ENCODE peak calls at places on chromosomes 7 and 10, in four cellular contexts. D, S, U and P are unnamed samples. For H3K27me3, the result is how much of the 10 kb centered on the place peaks cover.

GRCh38 chr10:11042375-11042774 is 24.7 kb downstream of the CELF2 start:
- DNase-seq in D (peak), S (no peak), U (no peak), P (no peak)

GRCh38 chr10:49831352-49832040 is 69.4 kb upstream of the OGDHL start:
- DNase-seq in D (peak), S (no peak), U (no peak), P (peak)

GRCh38 chr7:542935-543789 is 23.5 kb upstream of the PDGFA start:
- DNase-seq in D (peak), S (no peak), U (no peak), P (peak)

GRCh38 chr10:43055991-43056567 is 20.8 kb upstream of the RET start:
- DNase-seq in D (no peak), S (no peak), U (peak), P (no peak)

GRCh38 chr7:112225006-112225405 is 18.5 kb downstream of the ZNF277 start:
- DNase-seq in D (peak), S (no peak), U (no peak), P (no peak)

GRCh38 chr7:22016547-22016946 is 70.8 kb upstream of the CDCA7L start:
- DNase-seq in D (no peak), S (no peak), U (no peak), P (no peak)

GRCh38 chr7:376306-376969 is 86.5 kb downstream of the FOXL3 start:
- DNase-seq in D (no peak), S (peak), U (no peak), P (no peak)

GRCh38 chr7:20340839-20341238 is 10.1 kb downstream of the ITGB8 start:
- DNase-seq in D (no peak), S (peak), U (no peak), P (no peak)

GRCh38 chr7:29344334-29344978 is 149.9 kb downstream of the CHN2 start:
- DNase-seq in D (no peak), S (no peak), U (no peak), P (no peak)

GRCh38 chr10:119388849-119389345 is 153.6 kb downstream of the RGS10 start:
- DNase-seq in D (no peak), S (no peak), U (no peak), P (no peak)

GRCh38 chr7:155454183-155455112 is 3.5 kb upstream of the EN2 start:
- DNase-seq in D (no peak), S (no peak), U (no peak), P (no peak)

GRCh38 chr7:93574646-93575554 is at the start of gene CALCR:
- DNase-seq in D (no peak), S (no peak), U (no peak), P (no peak)

GRCh38 chr10:3935933-3936359 is 150.9 kb upstream of the KLF6 start:
- DNase-seq in D (peak), S (no peak), U (no peak), P (no peak)

GRCh38 chr10:116138897-116139296 is 134.1 kb downstream of the GFRA1 start:
- DNase-seq in D (no peak), S (no peak), U (no peak), P (no peak)

GRCh38 chr10:79985481-79986072 is 36.7 kb upstream of the SFTPD start:
- DNase-seq in D (no peak), S (no peak), U (no peak), P (no peak)

GRCh38 chr10:78973901-78974408 is 94.8 kb upstream of the ZMIZ1 start:
- DNase-seq in D (peak), S (peak), U (no peak), P (no peak)

GRCh38 chr10:114917927-114918672 is 19.9 kb upstream of the TRUB1 start:
- DNase-seq in D (peak), S (no peak), U (no peak), P (no peak)

GRCh38 chr7:130071701-130072622 is 1.6 kb downstream of the KLHDC10 start:
- DNase-seq in D (peak), S (peak), U (peak), P (no peak)

GRCh38 chr7:33421384-33421783 is 292.0 kb downstream of the BBS9 start:
- DNase-seq in D (no peak), S (no peak), U (no peak), P (no peak)

GRCh38 chr10:51918451-51918850 is 219.1 kb upstream of the CSTF2T start:
- DNase-seq in D (no peak), S (no peak), U (no peak), P (no peak)

GRCh38 chr7:46576950-46577349 is 655.9 kb upstream of the IGFBP3 start:
- DNase-seq in D (peak), S (no peak), U (no peak), P (no peak)

GRCh38 chr10:124383496-124383895 is 35.2 kb downstream of the OAT start:
- DNase-seq in D (no peak), S (no peak), U (no peak), P (no peak)

GRCh38 chr10:6973904-6974303 is 393.8 kb upstream of the PRKCQ start:
- DNase-seq in D (no peak), S (no peak), U (no peak), P (no peak)

GRCh38 chr10:3438608-3439007 is 266.0 kb upstream of the PITRM1 start:
- DNase-seq in D (no peak), S (no peak), U (no peak), P (no peak)

GRCh38 chr10:123607386-123607785 is 58.8 kb upstream of the GPR26 start:
- DNase-seq in D (no peak), S (no peak), U (no peak), P (no peak)

GRCh38 chr10:131088619-131089018 is 222.9 kb downstream of the TCERG1L start:
- DNase-seq in D (no peak), S (no peak), U (no peak), P (no peak)

GRCh38 chr10:91635401-91636400 is 2.8 kb upstream of the PPP1R3C start:
- DNase-seq in D (peak), S (peak), U (peak), P (no peak)

GRCh38 chr7:4247106-4247876 is 434.8 kb upstream of the FOXK1 start:
- DNase-seq in D (no peak), S (no peak), U (no peak), P (no peak)

GRCh38 chr7:48193421-48193820 is 22.2 kb downstream of the ABCA13 start:
- DNase-seq in D (no peak), S (no peak), U (no peak), P (no peak)
- TF ChIP-seq CTCF in D (no peak), S (no peak), U (no peak), P (no peak)

GRCh38 chr10:33950216-33950615 is 615.7 kb upstream of the NRP1 start:
- DNase-seq in D (no peak), S (no peak), U (no peak), P (no peak)

GRCh38 chr10:33952692-33953360 is 618.4 kb upstream of the NRP1 start:
- DNase-seq in D (peak), S (no peak), U (no peak), P (peak)

GRCh38 chr10:33955676-33956075 is 621.2 kb upstream of the NRP1 start:
- DNase-seq in D (peak), S (no peak), U (no peak), P (no peak)
- H3K4me3 ChIP-seq in D (no peak), S (no peak), U (no peak), P (no peak)

GRCh38 chr10:89203237-89203636 is 3.9 kb downstream of the CH25H start:
- DNase-seq in D (no peak), S (no peak), U (no peak), P (no peak)
- H3K27me3 ChIP-seq in D (under half), S (under half), U (under half), P (under half)

GRCh38 chr10:112823604-112824003 is 126.4 kb upstream of the TCF7L2 start:
- DNase-seq in D (no peak), S (no peak), U (no peak), P (no peak)
- TF ChIP-seq CTCF in D (no peak), S (no peak), U (no peak), P (no peak)

DNA sequence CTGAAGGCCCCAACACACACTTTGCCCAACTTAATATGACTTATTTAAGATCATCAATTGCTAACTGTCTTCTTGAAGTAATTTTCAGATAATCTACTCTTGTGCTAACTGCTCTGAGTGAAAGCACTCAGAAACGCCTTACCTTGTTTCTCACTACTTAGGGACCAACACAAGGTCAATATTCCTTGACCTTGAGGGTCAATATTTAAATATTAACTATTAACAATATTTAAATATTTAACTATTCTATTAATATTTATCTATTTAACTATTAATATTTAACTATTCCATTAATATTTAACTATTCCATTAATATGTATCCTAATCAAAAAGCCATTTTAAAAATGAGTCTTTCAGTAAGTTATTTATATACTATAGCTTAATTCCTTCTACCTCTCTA is 26.0 kb upstream of the HNRNPH3 start:
- DNase-seq in D (no peak), S (no peak), U (no peak), P (no peak)
- H3K4me3 ChIP-seq in D (no peak), S (no peak), U (peak), P (no peak)

GRCh38 chr7:76278540-76278939 is 23.9 kb upstream of the HSPB1 start:
- DNase-seq in D (no peak), S (no peak), U (no peak), P (no peak)
- H3K27me3 ChIP-seq in D (under half), S (under half), U (under half), P (under half)